ENCODE peak calls at places on chromosome 19, in five cellular contexts. One of them, this sample, is unnamed.

GRCh38 chr19:49114630-49115363 is 627 bp downstream of the LIN7B start:
- DNase-seq in choroid plexus epithelial cell: peak; percentile 66
- DNase-seq in GM12865: no peak
- DNase-seq in body of pancreas: peak; percentile 74
- DNase-seq in left lung: peak; percentile 64
- DNase-seq in this sample: no peak

GRCh38 chr19:31715249-31715944 is 366.2 kb upstream of the TSHZ3 start:
- DNase-seq in GM12865: no peak
- DNase-seq in choroid plexus epithelial cell: peak; percentile 5
- DNase-seq in left lung: no peak
- DNase-seq in body of pancreas: no peak
- DNase-seq in this sample: no peak

GRCh38 chr19:40524655-40525054 is 52.0 kb upstream of the SHKBP1 start:
- DNase-seq in left lung: no peak
- DNase-seq in body of pancreas: no peak
- DNase-seq in GM12865: no peak
- DNase-seq in choroid plexus epithelial cell: no peak
- DNase-seq in this sample: no peak

GRCh38 chr19:5804516-5805464 is at the start of gene NRTN:
- DNase-seq in left lung: no peak
- DNase-seq in body of pancreas: peak; percentile 60
- DNase-seq in choroid plexus epithelial cell: no peak
- DNase-seq in GM12865: no peak
- DNase-seq in this sample: peak; percentile 85

GRCh38 chr19:4278010-4278409 is 1.1 kb upstream of the SHD start:
- DNase-seq in left lung: no peak
- DNase-seq in choroid plexus epithelial cell: no peak
- DNase-seq in GM12865: no peak
- DNase-seq in body of pancreas: no peak
- DNase-seq in this sample: no peak

GRCh38 chr19:48006762-48007161 is 12.3 kb downstream of the ELSPBP1 start:
- DNase-seq in GM12865: peak; percentile 24
- DNase-seq in choroid plexus epithelial cell: peak; percentile 3
- DNase-seq in body of pancreas: no peak
- DNase-seq in left lung: no peak
- DNase-seq in this sample: no peak

GRCh38 chr19:28330831-28331230 is 882.1 kb downstream of the UQCRFS1 start:
- DNase-seq in left lung: no peak
- DNase-seq in choroid plexus epithelial cell: no peak
- DNase-seq in GM12865: no peak
- DNase-seq in body of pancreas: no peak
- DNase-seq in this sample: no peak

GRCh38 chr19:7373862-7374261 is 25.1 kb downstream of the ARHGEF18 start:
- DNase-seq in GM12865: no peak
- DNase-seq in choroid plexus epithelial cell: no peak
- DNase-seq in left lung: no peak
- DNase-seq in body of pancreas: no peak
- DNase-seq in this sample: no peak

GRCh38 chr19:34838753-34839431 is 65.9 kb upstream of the ZNF599 start:
- DNase-seq in body of pancreas: peak; percentile 26
- DNase-seq in choroid plexus epithelial cell: peak; percentile 28
- DNase-seq in GM12865: no peak
- DNase-seq in left lung: no peak
- DNase-seq in this sample: no peak

GRCh38 chr19:13212759-13213330 is 62.6 kb downstream of the IER2 start:
- DNase-seq in choroid plexus epithelial cell: peak; percentile 66
- DNase-seq in body of pancreas: peak; percentile 59
- DNase-seq in left lung: peak; percentile 59
- DNase-seq in GM12865: peak; percentile 86
- DNase-seq in this sample: peak; percentile 75

GRCh38 chr19:39936020-39936419 is 1.6 kb upstream of the FCGBP start:
- DNase-seq in body of pancreas: no peak
- DNase-seq in left lung: no peak
- DNase-seq in choroid plexus epithelial cell: no peak
- DNase-seq in GM12865: no peak
- DNase-seq in this sample: no peak

GRCh38 chr19:11268783-11269267 is 6.5 kb upstream of the DOCK6 start:
- DNase-seq in body of pancreas: peak; percentile 38
- DNase-seq in GM12865: no peak
- DNase-seq in left lung: no peak
- DNase-seq in choroid plexus epithelial cell: peak; percentile 91
- DNase-seq in this sample: peak; percentile 27

GRCh38 chr19:518292-519231 is 11.3 kb downstream of the TPGS1 start:
- DNase-seq in body of pancreas: no peak
- DNase-seq in left lung: no peak
- DNase-seq in choroid plexus epithelial cell: no peak
- DNase-seq in GM12865: peak; percentile 46
- DNase-seq in this sample: no peak

GRCh38 chr19:31883299-31883990 is 462.0 kb upstream of the ZNF507 start:
- DNase-seq in body of pancreas: no peak
- DNase-seq in choroid plexus epithelial cell: no peak
- DNase-seq in left lung: no peak
- DNase-seq in GM12865: no peak
- DNase-seq in this sample: no peak

GRCh38 chr19:3643592-3644313 is 17.2 kb upstream of the CACTIN start:
- DNase-seq in GM12865: no peak
- DNase-seq in choroid plexus epithelial cell: no peak
- DNase-seq in left lung: no peak
- DNase-seq in body of pancreas: no peak
- DNase-seq in this sample: no peak

GRCh38 chr19:47269596-47269995 is 5.1 kb upstream of the INAFM1 start:
- DNase-seq in body of pancreas: no peak
- DNase-seq in left lung: no peak
- DNase-seq in choroid plexus epithelial cell: no peak
- DNase-seq in GM12865: no peak
- DNase-seq in this sample: no peak

GRCh38 chr19:3154957-3155736 is 19.3 kb downstream of the GNA15 start:
- DNase-seq in body of pancreas: peak; percentile 83
- DNase-seq in left lung: peak; percentile 86
- DNase-seq in choroid plexus epithelial cell: peak; percentile 99
- DNase-seq in GM12865: peak; percentile 96
- DNase-seq in this sample: peak; percentile 90

GRCh38 chr19:38849746-38850230 is at the start of gene HNRNPL:
- DNase-seq in body of pancreas: no peak
- DNase-seq in left lung: peak; percentile 99
- DNase-seq in choroid plexus epithelial cell: no peak
- DNase-seq in GM12865: no peak
- DNase-seq in this sample: peak; percentile 94

GRCh38 chr19:4909897-4910593 is 744 bp downstream of the UHRF1 start:
- DNase-seq in body of pancreas: peak; percentile 92
- DNase-seq in choroid plexus epithelial cell: peak; percentile 91
- DNase-seq in left lung: peak; percentile 93
- DNase-seq in GM12865: peak; percentile 96
- DNase-seq in this sample: peak; percentile 98

GRCh38 chr19:17703823-17704463 is 15.3 kb upstream of the MAP1S start:
- DNase-seq in GM12865: peak; percentile 65
- DNase-seq in choroid plexus epithelial cell: peak; percentile 77
- DNase-seq in body of pancreas: peak; percentile 51
- DNase-seq in left lung: no peak
- DNase-seq in this sample: peak; percentile 85

GRCh38 chr19:3554254-3555083 is 2.9 kb downstream of the MFSD12 start:
- DNase-seq in GM12865: peak; percentile 59
- DNase-seq in body of pancreas: no peak
- DNase-seq in left lung: no peak
- DNase-seq in choroid plexus epithelial cell: no peak
- DNase-seq in this sample: no peak

DNA sequence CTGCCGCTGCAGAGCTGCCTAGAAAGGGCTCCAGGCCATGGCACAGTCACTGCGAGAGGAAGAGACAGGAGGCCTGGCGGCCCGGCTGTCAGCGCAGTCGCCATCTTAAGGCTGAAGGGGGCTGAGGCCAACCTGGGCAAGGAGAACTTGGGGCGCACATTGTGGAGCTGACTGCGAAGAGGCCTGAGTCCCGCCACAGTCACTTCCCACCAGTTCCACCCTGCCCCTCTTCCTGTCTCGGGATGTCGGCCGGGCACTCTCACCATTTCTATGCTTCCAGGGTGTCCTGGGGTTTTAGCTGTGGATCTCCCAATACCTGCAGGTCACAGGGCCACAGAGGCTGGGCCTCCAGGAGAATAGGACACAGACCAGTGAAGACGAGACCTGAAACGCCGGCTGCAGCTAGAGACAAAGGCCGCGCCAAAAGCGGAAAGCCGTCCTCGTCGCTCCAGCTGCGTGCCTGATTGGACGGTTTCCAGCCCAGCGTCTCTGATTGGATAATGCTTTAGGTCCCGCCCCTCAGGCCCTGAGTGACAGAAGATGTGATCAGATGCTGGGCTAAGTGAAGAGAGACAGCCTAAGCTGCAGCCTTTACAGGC is 71.1 kb downstream of the ZNF486 start:
- DNase-seq in choroid plexus epithelial cell: peak; percentile 95
- DNase-seq in GM12865: peak; percentile 71
- DNase-seq in left lung: peak; percentile 86
- DNase-seq in body of pancreas: peak; percentile 94
- DNase-seq in this sample: peak; percentile 67
- TF ChIP-seq CTCF in choroid plexus epithelial cell: no peak
- TF ChIP-seq CTCF in GM12865: no peak
- TF ChIP-seq CTCF in left lung: no peak
- TF ChIP-seq CTCF in body of pancreas: peak; percentile 2
- TF ChIP-seq CTCF in this sample: no peak

DNA sequence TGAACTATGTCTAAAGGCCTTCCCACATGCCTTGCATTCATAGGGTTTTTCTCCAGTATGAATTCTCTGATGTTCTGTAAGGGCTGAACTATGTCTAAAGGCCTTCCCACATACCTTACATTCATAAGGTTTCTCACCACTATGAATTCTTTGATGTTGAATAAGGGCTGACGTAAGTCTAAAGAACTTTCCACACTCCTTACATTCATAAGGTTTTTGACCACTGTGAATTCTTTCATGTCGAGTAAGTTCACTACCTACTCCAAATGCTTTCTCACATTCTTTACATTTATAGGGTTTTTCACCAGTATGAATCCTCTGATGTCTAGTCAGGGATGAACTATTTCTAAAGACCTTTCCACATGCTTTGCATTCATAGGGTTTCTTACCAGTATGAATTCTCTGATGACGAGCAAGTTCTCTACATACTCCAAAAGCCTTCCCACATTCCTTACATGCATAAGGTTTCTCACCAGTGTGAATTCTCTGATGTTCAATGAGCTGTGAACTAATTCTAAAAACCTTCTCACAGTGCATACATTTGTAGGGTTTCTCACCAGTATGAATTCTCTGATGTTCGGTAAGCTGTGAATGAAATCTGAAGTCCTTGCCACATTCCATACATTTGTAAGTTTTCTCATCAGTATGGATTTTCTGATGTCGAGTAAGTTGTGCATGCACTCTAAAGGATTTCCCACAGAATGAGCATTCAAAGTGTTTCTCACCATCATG is 19.1 kb upstream of the ZNF260 start:
- DNase-seq in choroid plexus epithelial cell: peak; percentile 21
- DNase-seq in body of pancreas: no peak
- DNase-seq in GM12865: no peak
- DNase-seq in left lung: no peak
- DNase-seq in this sample: no peak
- TF ChIP-seq CTCF in choroid plexus epithelial cell: no peak
- TF ChIP-seq CTCF in body of pancreas: no peak
- TF ChIP-seq CTCF in GM12865: no peak
- TF ChIP-seq CTCF in left lung: no peak
- TF ChIP-seq CTCF in this sample: no peak

DNA sequence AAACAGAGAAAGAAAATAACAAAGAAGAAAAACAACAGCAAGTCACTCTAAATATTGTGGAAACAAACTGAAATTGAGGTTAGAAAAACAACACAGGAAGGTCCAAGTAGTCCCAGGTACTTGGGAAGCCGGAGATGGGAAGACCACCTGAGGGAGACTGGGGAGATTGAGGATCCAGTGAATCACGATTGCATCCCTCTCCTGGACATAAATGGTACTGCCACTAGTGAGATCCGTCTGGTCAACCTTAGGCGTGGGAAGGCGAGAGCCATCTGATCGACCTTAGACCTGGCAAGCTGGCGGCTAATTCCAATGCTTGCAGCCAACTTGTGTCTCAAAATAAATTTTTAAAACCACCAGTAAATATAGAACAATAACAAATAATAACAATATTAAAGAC is 81.9 kb downstream of the ZNF726 start:
- DNase-seq in body of pancreas: no peak
- DNase-seq in GM12865: no peak
- DNase-seq in choroid plexus epithelial cell: peak; percentile 14
- DNase-seq in left lung: no peak
- DNase-seq in this sample: no peak
- TF ChIP-seq CTCF in body of pancreas: no peak
- TF ChIP-seq CTCF in GM12865: peak; percentile 6
- TF ChIP-seq CTCF in choroid plexus epithelial cell: peak; percentile 53
- TF ChIP-seq CTCF in left lung: peak; percentile 26
- TF ChIP-seq CTCF in this sample: no peak

GRCh38 chr19:16064209-16064889 is 11.9 kb upstream of the TPM4 start:
- DNase-seq in body of pancreas: no peak
- DNase-seq in left lung: no peak
- DNase-seq in GM12865: no peak
- DNase-seq in choroid plexus epithelial cell: peak; percentile 42
- DNase-seq in this sample: no peak

GRCh38 chr19:16069813-16070365 is 6.4 kb upstream of the TPM4 start:
- DNase-seq in body of pancreas: no peak
- DNase-seq in left lung: peak; percentile 29
- DNase-seq in choroid plexus epithelial cell: no peak
- DNase-seq in GM12865: no peak
- DNase-seq in this sample: no peak

GRCh38 chr19:16066611-16067104 is 9.6 kb upstream of the TPM4 start:
- DNase-seq in choroid plexus epithelial cell: no peak
- DNase-seq in left lung: no peak
- DNase-seq in GM12865: peak; percentile 80
- DNase-seq in body of pancreas: no peak
- DNase-seq in this sample: peak; percentile 72

GRCh38 chr19:16068696-16069259 is 7.5 kb upstream of the TPM4 start:
- DNase-seq in left lung: no peak
- DNase-seq in choroid plexus epithelial cell: no peak
- DNase-seq in GM12865: no peak
- DNase-seq in body of pancreas: no peak
- DNase-seq in this sample: no peak

DNA sequence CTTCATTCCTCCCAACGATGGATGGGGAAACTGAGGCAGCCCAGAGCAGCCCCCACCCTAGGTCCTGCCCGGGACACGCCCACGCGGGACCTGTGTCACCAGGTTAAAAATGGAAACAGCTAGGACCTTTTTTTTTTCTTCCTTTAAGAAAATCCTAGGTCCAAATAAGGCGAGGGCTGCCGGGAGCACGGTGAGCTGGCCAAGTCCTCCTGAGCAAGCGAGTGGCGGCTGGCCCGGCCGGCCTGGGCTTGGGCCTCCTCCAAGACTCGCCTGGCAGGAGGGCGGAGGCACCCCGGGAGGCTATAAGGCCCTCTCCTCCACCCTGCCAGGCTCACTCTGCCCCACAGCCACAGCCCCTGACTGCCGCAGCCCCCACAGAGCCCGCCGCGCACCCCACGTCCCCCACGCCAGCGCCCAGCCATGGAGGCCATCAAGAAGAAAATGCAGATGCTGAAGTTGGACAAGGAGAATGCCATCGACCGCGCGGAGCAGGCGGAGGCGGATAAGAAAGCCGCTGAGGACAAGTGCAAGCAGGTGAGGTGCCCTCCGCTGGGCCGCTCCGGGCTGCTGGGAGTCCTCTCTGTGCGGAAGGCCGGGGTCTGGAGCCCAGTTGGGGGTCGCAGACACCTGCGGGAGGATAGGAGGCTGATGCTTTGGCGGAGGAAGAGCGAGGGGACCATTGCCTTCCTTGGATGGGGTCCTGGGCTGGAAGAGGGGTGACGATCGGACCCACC is 8.9 kb upstream of the TPM4 start:
- DNase-seq in left lung: peak; percentile 79
- DNase-seq in GM12865: no peak
- DNase-seq in choroid plexus epithelial cell: peak; percentile 85
- DNase-seq in body of pancreas: no peak
- DNase-seq in this sample: no peak
- TF ChIP-seq CTCF in left lung: no peak
- TF ChIP-seq CTCF in GM12865: no peak
- TF ChIP-seq CTCF in choroid plexus epithelial cell: no peak
- TF ChIP-seq CTCF in body of pancreas: no peak
- TF ChIP-seq CTCF in this sample: no peak

GRCh38 chr19:45467115-45467455 is 711 bp upstream of the FOSB start:
- DNase-seq in choroid plexus epithelial cell: no peak
- DNase-seq in GM12865: no peak
- DNase-seq in body of pancreas: no peak
- DNase-seq in left lung: no peak
- DNase-seq in this sample: no peak
- TF ChIP-seq CTCF in choroid plexus epithelial cell: no peak
- TF ChIP-seq CTCF in GM12865: no peak
- TF ChIP-seq CTCF in body of pancreas: no peak
- TF ChIP-seq CTCF in left lung: no peak
- TF ChIP-seq CTCF in this sample: no peak